ENCODE peak calls at places on chromosome 22, in four cellular contexts. O is ovary, Z is heart left ventricle, A is A549. Y is an unnamed sample.

GRCh38 chr22:46148336-46148735 is 2.0 kb upstream of the PPARA start:
- DNase-seq in O (no peak), Z (no peak), A (no peak), Y (no peak)

GRCh38 chr22:24953294-24954113 is 988 bp downstream of the KIAA1671 start:
- DNase-seq in O (peak), Z (peak), A (no peak), Y (peak)

GRCh38 chr22:50571264-50572175 is 6.7 kb downstream of the CPT1B start:
- DNase-seq in O (no peak), Z (no peak), A (no peak), Y (no peak)

GRCh38 chr22:48919187-48919590 is 908.5 kb downstream of the BRD1 start:
- DNase-seq in O (no peak), Z (no peak), A (no peak), Y (no peak)

GRCh38 chr22:27810566-27810965 is 9.0 kb upstream of the MN1 start:
- DNase-seq in O (peak), Z (peak), A (no peak), Y (peak)

GRCh38 chr22:20174785-20175596 is 24.1 kb upstream of the CCDC188 start:
- DNase-seq in O (no peak), Z (no peak), A (no peak), Y (no peak)

GRCh38 chr22:46846154-46846831 is 83.8 kb downstream of the TBC1D22A start:
- DNase-seq in O (no peak), Z (no peak), A (no peak), Y (no peak)

GRCh38 chr22:31269892-31270574 is 22.3 kb downstream of the PIK3IP1 start:
- DNase-seq in O (no peak), Z (no peak), A (no peak), Y (no peak)

GRCh38 chr22:27267145-27267544 is 534.4 kb downstream of the MN1 start:
- DNase-seq in O (no peak), Z (no peak), A (no peak), Y (no peak)

GRCh38 chr22:19996694-19997384 is 19.8 kb downstream of the ARVCF start:
- DNase-seq in O (peak), Z (no peak), A (no peak), Y (peak)

GRCh38 chr22:44589831-44590230 is 91.8 kb upstream of the RTL6 start:
- DNase-seq in O (no peak), Z (no peak), A (no peak), Y (no peak)

GRCh38 chr22:43570531-43571144 is 158.8 kb downstream of the MPPED1 start:
- DNase-seq in O (no peak), Z (no peak), A (no peak), Y (no peak)

GRCh38 chr22:37636186-37636948 is 3.1 kb upstream of the SH3BP1 start:
- DNase-seq in O (no peak), Z (no peak), A (no peak), Y (no peak)

GRCh38 chr22:45731041-45731797 is 59.6 kb downstream of the ATXN10 start:
- DNase-seq in O (no peak), Z (no peak), A (peak), Y (no peak)

GRCh38 chr22:42969348-42969975 is 45.5 kb downstream of the PACSIN2 start:
- DNase-seq in O (no peak), Z (no peak), A (no peak), Y (no peak)

GRCh38 chr22:48444320-48445112 is 1383.2 kb downstream of the BRD1 start:
- DNase-seq in O (no peak), Z (no peak), A (no peak), Y (no peak)

GRCh38 chr22:19398206-19398605 is 33.3 kb downstream of the HIRA start:
- DNase-seq in O (no peak), Z (no peak), A (no peak), Y (no peak)

GRCh38 chr22:40235418-40235817 is 57.7 kb downstream of the TNRC6B start:
- DNase-seq in O (no peak), Z (no peak), A (no peak), Y (no peak)

GRCh38 chr22:45656577-45656976 is 15.1 kb upstream of the ATXN10 start:
- DNase-seq in O (no peak), Z (no peak), A (no peak), Y (no peak)

GRCh38 chr22:36365020-36365411 is 22.8 kb downstream of the MYH9 start:
- DNase-seq in O (no peak), Z (peak), A (peak), Y (peak)
- H3K4me3 ChIP-seq in O (no peak), Z (no peak), A (peak), Y (no peak)

DNA sequence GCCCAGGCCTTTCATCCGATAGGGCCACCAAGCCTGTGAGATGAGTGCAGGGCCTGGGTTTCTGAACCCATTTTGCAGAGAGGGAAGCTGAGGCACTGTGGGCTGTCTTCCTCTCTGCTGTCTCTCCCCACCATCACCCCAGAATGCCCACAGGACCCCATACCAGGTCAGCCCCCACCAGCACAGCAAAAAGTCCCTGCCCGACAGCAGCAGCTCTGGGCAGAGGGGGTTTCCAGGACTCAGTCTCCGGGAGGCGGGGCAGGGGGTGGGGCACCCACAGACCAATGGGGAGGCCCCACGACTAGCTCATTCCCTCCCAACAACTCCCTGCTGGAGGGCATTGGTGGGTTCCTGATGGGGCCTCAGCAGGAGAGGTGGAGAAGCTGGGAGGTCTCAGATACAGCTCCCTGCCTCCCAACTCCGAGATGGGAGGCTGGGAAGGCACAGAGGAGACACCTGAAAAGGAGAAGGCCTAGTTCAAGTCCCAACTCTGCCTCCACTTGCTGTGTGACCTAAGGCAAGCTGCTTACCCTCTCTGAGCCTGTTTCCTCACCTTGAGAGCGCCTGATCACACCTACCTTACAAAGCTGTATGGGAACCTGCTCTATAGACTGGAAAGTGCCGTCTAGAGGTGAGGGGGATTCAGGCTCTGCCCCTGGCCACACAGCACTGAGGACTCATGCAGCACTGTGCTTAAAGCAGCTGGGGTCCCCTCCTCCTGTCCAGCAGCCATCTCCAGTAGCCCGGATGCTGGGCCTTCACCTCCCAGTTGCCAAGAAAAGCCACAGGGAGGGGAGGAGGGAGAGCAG is 3.5 kb downstream of the CBX7 start:
- DNase-seq in O (peak), Z (peak), A (no peak), Y (peak)
- H3K4me3 ChIP-seq in O (peak), Z (no peak), A (no peak), Y (no peak)

GRCh38 chr22:34845391-34845790 is 220.6 kb upstream of the ISX start:
- DNase-seq in O (no peak), Z (no peak), A (no peak), Y (no peak)
- H3K4me3 ChIP-seq in O (no peak), Z (no peak), A (no peak), Y (no peak)

DNA sequence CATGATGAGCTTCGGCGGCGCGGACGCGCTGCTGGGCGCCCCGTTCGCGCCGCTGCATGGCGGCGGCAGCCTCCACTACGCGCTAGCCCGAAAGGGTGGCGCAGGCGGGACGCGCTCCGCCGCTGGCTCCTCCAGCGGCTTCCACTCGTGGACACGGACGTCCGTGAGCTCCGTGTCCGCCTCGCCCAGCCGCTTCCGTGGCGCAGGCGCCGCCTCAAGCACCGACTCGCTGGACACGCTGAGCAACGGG is 169 bp downstream of the NEFH start:
- DNase-seq in O (no peak), Z (no peak), A (no peak), Y (no peak)
- H3K4me3 ChIP-seq in O (peak), Z (peak), A (no peak), Y (peak)

DNA sequence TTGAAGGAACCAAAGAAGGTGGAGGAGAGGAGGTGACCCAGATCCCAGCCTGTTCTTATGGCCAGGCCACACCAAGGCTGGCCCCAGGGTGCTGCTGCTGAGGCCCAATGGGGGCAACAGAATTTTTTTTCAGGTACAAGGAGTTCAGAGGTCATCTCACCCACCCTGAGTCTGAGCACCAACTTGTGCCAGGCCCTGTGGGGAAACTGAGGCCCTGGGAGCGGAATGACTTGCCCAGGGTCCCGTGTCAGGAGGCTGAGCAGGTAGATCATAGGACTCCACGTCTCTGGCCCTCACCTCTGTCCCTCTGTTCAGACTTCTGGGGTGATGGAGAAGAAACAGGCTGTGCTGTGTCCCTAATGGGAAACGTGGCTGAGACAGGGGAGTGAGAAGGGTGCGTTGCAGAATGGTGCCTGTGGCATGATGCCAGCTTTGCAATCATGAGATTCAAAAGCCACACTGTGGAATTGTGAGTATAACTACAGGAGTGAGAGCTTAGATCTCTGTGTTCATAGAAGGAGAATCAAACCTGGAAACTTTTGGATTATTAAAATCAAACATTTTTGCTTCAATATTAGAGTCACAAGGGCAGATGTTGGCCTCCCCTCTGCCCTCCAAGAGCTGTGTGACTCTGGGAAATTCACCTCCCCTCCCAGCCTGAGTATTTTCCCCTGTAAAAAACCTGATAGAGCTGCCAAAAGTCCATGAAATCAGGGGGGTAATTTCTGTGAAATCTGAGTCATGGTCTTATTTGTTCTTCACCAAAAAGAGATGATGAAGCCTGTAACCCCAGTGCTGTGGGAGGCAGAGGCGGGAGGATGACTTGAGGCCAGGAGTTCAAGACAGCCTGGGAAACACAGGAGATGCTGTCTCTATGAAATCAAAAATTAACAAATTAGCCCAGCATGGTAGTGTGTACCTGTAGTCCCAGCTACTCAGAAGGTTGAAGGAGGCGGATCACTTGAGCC is 874 bp downstream of the APOL1 start:
- DNase-seq in O (peak), Z (peak), A (no peak), Y (no peak)
- H3K4me3 ChIP-seq in O (peak), Z (peak), A (no peak), Y (peak)

GRCh38 chr22:17300926-17301325 is 68.3 kb upstream of the CECR2 start:
- DNase-seq in O (no peak), Z (no peak), A (no peak), Y (no peak)

GRCh38 chr22:17302616-17303015 is 66.6 kb upstream of the CECR2 start:
- DNase-seq in O (no peak), Z (no peak), A (no peak), Y (no peak)

GRCh38 chr22:17305076-17305475 is 64.2 kb upstream of the CECR2 start:
- DNase-seq in O (no peak), Z (no peak), A (no peak), Y (no peak)

GRCh38 chr22:17303840-17304779 is 65.2 kb upstream of the CECR2 start:
- DNase-seq in O (no peak), Z (no peak), A (no peak), Y (no peak)

GRCh38 chr22:17303441-17303839 is 65.8 kb upstream of the CECR2 start:
- DNase-seq in O (no peak), Z (no peak), A (no peak), Y (no peak)
- H3K4me3 ChIP-seq in O (no peak), Z (no peak), A (no peak), Y (no peak)

DNA sequence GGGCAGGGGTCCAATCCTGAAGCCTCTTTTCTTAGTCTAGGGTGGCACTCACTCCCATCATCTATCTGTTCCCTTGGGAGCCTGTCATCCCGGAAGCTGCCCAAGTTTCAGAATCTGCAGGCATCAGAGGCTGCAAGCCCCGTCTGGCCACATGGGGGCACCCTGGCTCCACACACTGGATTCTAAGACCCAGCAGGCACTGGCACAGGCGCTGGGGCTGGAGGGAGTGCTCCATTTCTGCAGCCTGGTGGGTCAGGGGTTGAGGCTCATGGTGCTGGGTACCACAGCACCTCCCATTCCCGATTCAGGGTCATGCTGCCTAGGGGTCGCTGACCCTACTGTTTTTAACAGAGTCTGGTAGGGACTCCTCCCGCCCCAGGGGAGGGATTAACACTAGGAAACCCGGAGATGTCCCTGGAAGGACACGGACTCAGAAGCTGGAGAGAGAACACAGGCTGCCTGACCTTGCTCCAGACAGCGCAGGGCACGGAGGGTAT is 243.9 kb upstream of the SYN3 start:
- DNase-seq in O (peak), Z (peak), A (peak), Y (peak)
- H3K4me3 ChIP-seq in O (no peak), Z (peak), A (no peak), Y (no peak)

Y was measured in psoas muscle.